ENCODE peak calls at places on chromosomes 5 and 9, in four cellular contexts. One of them, this sample, is unnamed.

GRCh38 chr5:62689599-62690368 is 111.2 kb downstream of the LRRC70 start:
- DNase-seq in AG08395: no peak
- DNase-seq in activated CD4-positive, alpha-beta T cell treated with anti-CD3 and anti-CD28 coated beads, Interleukin-2, amount 50 U/mL, for 1 hour: no peak
- DNase-seq in stimulated activated CD8-positive, alpha-beta memory T cell treated with anti-CD3 and anti-CD28 coated beads, Interleukin-12 subunit alpha, Interleukin-12 subunit beta, amount 100 ng/mL, for 1 hour: no peak
- DNase-seq in this sample: no peak

GRCh38 chr5:88679638-88680037 is 203.3 kb downstream of the MEF2C start:
- DNase-seq in AG08395: no peak
- DNase-seq in activated CD4-positive, alpha-beta T cell treated with anti-CD3 and anti-CD28 coated beads, Interleukin-2, amount 50 U/mL, for 1 hour: no peak
- DNase-seq in stimulated activated CD8-positive, alpha-beta memory T cell treated with anti-CD3 and anti-CD28 coated beads, Interleukin-12 subunit alpha, Interleukin-12 subunit beta, amount 100 ng/mL, for 1 hour: no peak
- DNase-seq in this sample: no peak

GRCh38 chr9:15469862-15470261 is 40.9 kb downstream of the PSIP1 start:
- DNase-seq in AG08395: no peak
- DNase-seq in activated CD4-positive, alpha-beta T cell treated with anti-CD3 and anti-CD28 coated beads, Interleukin-2, amount 50 U/mL, for 1 hour: no peak
- DNase-seq in stimulated activated CD8-positive, alpha-beta memory T cell treated with anti-CD3 and anti-CD28 coated beads, Interleukin-12 subunit alpha, Interleukin-12 subunit beta, amount 100 ng/mL, for 1 hour: no peak
- DNase-seq in this sample: no peak

GRCh38 chr5:92861531-92862285 is 719.3 kb downstream of the NR2F1-AS1 start:
- DNase-seq in AG08395: no peak
- DNase-seq in activated CD4-positive, alpha-beta T cell treated with anti-CD3 and anti-CD28 coated beads, Interleukin-2, amount 50 U/mL, for 1 hour: no peak
- DNase-seq in stimulated activated CD8-positive, alpha-beta memory T cell treated with anti-CD3 and anti-CD28 coated beads, Interleukin-12 subunit alpha, Interleukin-12 subunit beta, amount 100 ng/mL, for 1 hour: no peak
- DNase-seq in this sample: no peak

GRCh38 chr5:170131235-170131634 is 25.5 kb downstream of the FOXI1 start:
- DNase-seq in AG08395: no peak
- DNase-seq in activated CD4-positive, alpha-beta T cell treated with anti-CD3 and anti-CD28 coated beads, Interleukin-2, amount 50 U/mL, for 1 hour: no peak
- DNase-seq in stimulated activated CD8-positive, alpha-beta memory T cell treated with anti-CD3 and anti-CD28 coated beads, Interleukin-12 subunit alpha, Interleukin-12 subunit beta, amount 100 ng/mL, for 1 hour: no peak
- DNase-seq in this sample: no peak

GRCh38 chr5:161966544-161966943 is 101.0 kb upstream of the GABRG2 start:
- DNase-seq in AG08395: no peak
- DNase-seq in activated CD4-positive, alpha-beta T cell treated with anti-CD3 and anti-CD28 coated beads, Interleukin-2, amount 50 U/mL, for 1 hour: no peak
- DNase-seq in stimulated activated CD8-positive, alpha-beta memory T cell treated with anti-CD3 and anti-CD28 coated beads, Interleukin-12 subunit alpha, Interleukin-12 subunit beta, amount 100 ng/mL, for 1 hour: no peak
- DNase-seq in this sample: no peak

GRCh38 chr5:82599692-82600091 is 321.5 kb upstream of the RPS23 start:
- DNase-seq in AG08395: no peak
- DNase-seq in activated CD4-positive, alpha-beta T cell treated with anti-CD3 and anti-CD28 coated beads, Interleukin-2, amount 50 U/mL, for 1 hour: no peak
- DNase-seq in stimulated activated CD8-positive, alpha-beta memory T cell treated with anti-CD3 and anti-CD28 coated beads, Interleukin-12 subunit alpha, Interleukin-12 subunit beta, amount 100 ng/mL, for 1 hour: no peak
- DNase-seq in this sample: no peak

GRCh38 chr5:159049844-159050318 is 49.8 kb downstream of the EBF1 start:
- DNase-seq in AG08395: peak; percentile 35
- DNase-seq in activated CD4-positive, alpha-beta T cell treated with anti-CD3 and anti-CD28 coated beads, Interleukin-2, amount 50 U/mL, for 1 hour: no peak
- DNase-seq in stimulated activated CD8-positive, alpha-beta memory T cell treated with anti-CD3 and anti-CD28 coated beads, Interleukin-12 subunit alpha, Interleukin-12 subunit beta, amount 100 ng/mL, for 1 hour: no peak
- DNase-seq in this sample: no peak

GRCh38 chr5:42566658-42567313 is 143.5 kb downstream of the GHR start:
- DNase-seq in AG08395: peak; percentile 6
- DNase-seq in activated CD4-positive, alpha-beta T cell treated with anti-CD3 and anti-CD28 coated beads, Interleukin-2, amount 50 U/mL, for 1 hour: no peak
- DNase-seq in stimulated activated CD8-positive, alpha-beta memory T cell treated with anti-CD3 and anti-CD28 coated beads, Interleukin-12 subunit alpha, Interleukin-12 subunit beta, amount 100 ng/mL, for 1 hour: no peak
- DNase-seq in this sample: no peak

GRCh38 chr9:133269537-133270357 is 5.3 kb downstream of the ABO start:
- DNase-seq in AG08395: no peak
- DNase-seq in activated CD4-positive, alpha-beta T cell treated with anti-CD3 and anti-CD28 coated beads, Interleukin-2, amount 50 U/mL, for 1 hour: no peak
- DNase-seq in stimulated activated CD8-positive, alpha-beta memory T cell treated with anti-CD3 and anti-CD28 coated beads, Interleukin-12 subunit alpha, Interleukin-12 subunit beta, amount 100 ng/mL, for 1 hour: no peak
- DNase-seq in this sample: no peak

GRCh38 chr5:156892223-156892622 is 42.1 kb downstream of the PPP1R2B start:
- DNase-seq in AG08395: no peak
- DNase-seq in activated CD4-positive, alpha-beta T cell treated with anti-CD3 and anti-CD28 coated beads, Interleukin-2, amount 50 U/mL, for 1 hour: no peak
- DNase-seq in stimulated activated CD8-positive, alpha-beta memory T cell treated with anti-CD3 and anti-CD28 coated beads, Interleukin-12 subunit alpha, Interleukin-12 subunit beta, amount 100 ng/mL, for 1 hour: no peak
- DNase-seq in this sample: no peak

GRCh38 chr5:122151640-122152039 is 22.3 kb downstream of the ZNF474 start:
- DNase-seq in AG08395: peak; percentile 58
- DNase-seq in activated CD4-positive, alpha-beta T cell treated with anti-CD3 and anti-CD28 coated beads, Interleukin-2, amount 50 U/mL, for 1 hour: no peak
- DNase-seq in stimulated activated CD8-positive, alpha-beta memory T cell treated with anti-CD3 and anti-CD28 coated beads, Interleukin-12 subunit alpha, Interleukin-12 subunit beta, amount 100 ng/mL, for 1 hour: no peak
- DNase-seq in this sample: no peak

GRCh38 chr9:134639994-134640393 is 1.6 kb upstream of the COL5A1 start:
- DNase-seq in AG08395: no peak
- DNase-seq in activated CD4-positive, alpha-beta T cell treated with anti-CD3 and anti-CD28 coated beads, Interleukin-2, amount 50 U/mL, for 1 hour: no peak
- DNase-seq in stimulated activated CD8-positive, alpha-beta memory T cell treated with anti-CD3 and anti-CD28 coated beads, Interleukin-12 subunit alpha, Interleukin-12 subunit beta, amount 100 ng/mL, for 1 hour: no peak
- DNase-seq in this sample: no peak

GRCh38 chr5:83608122-83608521 is 112.5 kb downstream of the HAPLN1 start:
- DNase-seq in AG08395: peak; percentile 60
- DNase-seq in activated CD4-positive, alpha-beta T cell treated with anti-CD3 and anti-CD28 coated beads, Interleukin-2, amount 50 U/mL, for 1 hour: no peak
- DNase-seq in stimulated activated CD8-positive, alpha-beta memory T cell treated with anti-CD3 and anti-CD28 coated beads, Interleukin-12 subunit alpha, Interleukin-12 subunit beta, amount 100 ng/mL, for 1 hour: no peak
- DNase-seq in this sample: no peak

GRCh38 chr5:26034813-26035212 is 1003.6 kb downstream of the CDH9 start:
- DNase-seq in AG08395: no peak
- DNase-seq in activated CD4-positive, alpha-beta T cell treated with anti-CD3 and anti-CD28 coated beads, Interleukin-2, amount 50 U/mL, for 1 hour: no peak
- DNase-seq in stimulated activated CD8-positive, alpha-beta memory T cell treated with anti-CD3 and anti-CD28 coated beads, Interleukin-12 subunit alpha, Interleukin-12 subunit beta, amount 100 ng/mL, for 1 hour: no peak
- DNase-seq in this sample: no peak

GRCh38 chr5:372911-373709 is 51.6 kb downstream of the AHRR start:
- DNase-seq in AG08395: no peak
- DNase-seq in activated CD4-positive, alpha-beta T cell treated with anti-CD3 and anti-CD28 coated beads, Interleukin-2, amount 50 U/mL, for 1 hour: no peak
- DNase-seq in stimulated activated CD8-positive, alpha-beta memory T cell treated with anti-CD3 and anti-CD28 coated beads, Interleukin-12 subunit alpha, Interleukin-12 subunit beta, amount 100 ng/mL, for 1 hour: no peak
- DNase-seq in this sample: no peak

GRCh38 chr9:72363908-72364678 is 915 bp downstream of the ZFAND5 start:
- DNase-seq in AG08395: peak; percentile 38
- DNase-seq in activated CD4-positive, alpha-beta T cell treated with anti-CD3 and anti-CD28 coated beads, Interleukin-2, amount 50 U/mL, for 1 hour: peak; percentile 69
- DNase-seq in stimulated activated CD8-positive, alpha-beta memory T cell treated with anti-CD3 and anti-CD28 coated beads, Interleukin-12 subunit alpha, Interleukin-12 subunit beta, amount 100 ng/mL, for 1 hour: peak; percentile 38
- DNase-seq in this sample: peak; percentile 40

GRCh38 chr9:136049451-136050265 is 45.4 kb downstream of the NACC2 start:
- DNase-seq in AG08395: no peak
- DNase-seq in activated CD4-positive, alpha-beta T cell treated with anti-CD3 and anti-CD28 coated beads, Interleukin-2, amount 50 U/mL, for 1 hour: no peak
- DNase-seq in stimulated activated CD8-positive, alpha-beta memory T cell treated with anti-CD3 and anti-CD28 coated beads, Interleukin-12 subunit alpha, Interleukin-12 subunit beta, amount 100 ng/mL, for 1 hour: no peak
- DNase-seq in this sample: no peak

GRCh38 chr9:137021979-137022619 is 5.9 kb downstream of the ABCA2 start:
- DNase-seq in AG08395: peak; percentile 69
- DNase-seq in activated CD4-positive, alpha-beta T cell treated with anti-CD3 and anti-CD28 coated beads, Interleukin-2, amount 50 U/mL, for 1 hour: peak; percentile 69
- DNase-seq in stimulated activated CD8-positive, alpha-beta memory T cell treated with anti-CD3 and anti-CD28 coated beads, Interleukin-12 subunit alpha, Interleukin-12 subunit beta, amount 100 ng/mL, for 1 hour: peak; percentile 48
- DNase-seq in this sample: peak; percentile 92

GRCh38 chr9:125119643-125120286 is 23.6 kb downstream of the SCAI start:
- DNase-seq in AG08395: peak; percentile 51
- DNase-seq in activated CD4-positive, alpha-beta T cell treated with anti-CD3 and anti-CD28 coated beads, Interleukin-2, amount 50 U/mL, for 1 hour: no peak
- DNase-seq in stimulated activated CD8-positive, alpha-beta memory T cell treated with anti-CD3 and anti-CD28 coated beads, Interleukin-12 subunit alpha, Interleukin-12 subunit beta, amount 100 ng/mL, for 1 hour: no peak
- DNase-seq in this sample: no peak

GRCh38 chr5:170499621-170500020 is 4.2 kb upstream of the KCNIP1 start:
- DNase-seq in AG08395: no peak
- DNase-seq in activated CD4-positive, alpha-beta T cell treated with anti-CD3 and anti-CD28 coated beads, Interleukin-2, amount 50 U/mL, for 1 hour: no peak
- DNase-seq in stimulated activated CD8-positive, alpha-beta memory T cell treated with anti-CD3 and anti-CD28 coated beads, Interleukin-12 subunit alpha, Interleukin-12 subunit beta, amount 100 ng/mL, for 1 hour: no peak
- DNase-seq in this sample: no peak

GRCh38 chr5:159021360-159022177 is 78.1 kb downstream of the EBF1 start:
- DNase-seq in AG08395: peak; percentile 28
- DNase-seq in activated CD4-positive, alpha-beta T cell treated with anti-CD3 and anti-CD28 coated beads, Interleukin-2, amount 50 U/mL, for 1 hour: no peak
- DNase-seq in stimulated activated CD8-positive, alpha-beta memory T cell treated with anti-CD3 and anti-CD28 coated beads, Interleukin-12 subunit alpha, Interleukin-12 subunit beta, amount 100 ng/mL, for 1 hour: no peak
- DNase-seq in this sample: no peak